ENCODE peak calls at places on chromosome 15, in five cellular contexts. U is PC-9, N is DND-41, T is endothelial cell of umbilical vein, M is mammary epithelial cell. W is an unnamed sample.

GRCh38 chr15:74337146-74337545 is 30.3 kb downstream of the CYP11A1 start:
- DNase-seq in N (no peak), U (no peak), M (no peak), T (no peak), W (no peak)

GRCh38 chr15:60508442-60508841 is 29.5 kb upstream of the ICE2 start:
- DNase-seq in N (no peak), M (no peak), T (no peak), U (no peak), W (no peak)

GRCh38 chr15:84929795-84930371 is 45.4 kb downstream of the SLC28A1 start:
- DNase-seq in U (peak; percentile 99), T (no peak), N (no peak), M (peak; percentile 98), W (peak; percentile 94)

GRCh38 chr15:67895237-67895636 is 55.4 kb upstream of the RNU6-1 start:
- DNase-seq in M (no peak), N (no peak), T (no peak), U (no peak), W (no peak)

GRCh38 chr15:78006567-78007205 is 70.8 kb downstream of the TBC1D2B start:
- DNase-seq in N (no peak), T (no peak), M (no peak), U (no peak), W (no peak)

GRCh38 chr15:42704492-42704926 is 32.4 kb downstream of the CDAN1 start:
- DNase-seq in N (peak; percentile 66), M (peak; percentile 46), U (no peak), T (peak; percentile 79), W (peak; percentile 47)

GRCh38 chr15:28098766-28099554 is at the start of gene OCA2:
- DNase-seq in N (no peak), T (no peak), U (no peak), M (no peak), W (no peak)

GRCh38 chr15:33551860-33552259 is 241.1 kb downstream of the RYR3 start:
- DNase-seq in U (no peak), T (no peak), M (no peak), N (no peak), W (no peak)

GRCh38 chr15:81768773-81769172 is 277.0 kb downstream of the MEX3B start:
- DNase-seq in U (no peak), T (no peak), M (no peak), N (no peak), W (no peak)

GRCh38 chr15:52789601-52790165 is 453 bp downstream of the ONECUT1 start:
- DNase-seq in T (no peak), M (peak; percentile 21), U (no peak), N (peak; percentile 19), W (no peak)

GRCh38 chr15:100919481-100920405 is 586 bp downstream of the LRRK1 start:
- DNase-seq in M (peak; percentile 39), N (no peak), T (peak; percentile 28), U (no peak), W (no peak)
- TF ChIP-seq EZH2 in M (no peak), N (no peak), T (no peak), U (no peak), W (no peak)

DNA sequence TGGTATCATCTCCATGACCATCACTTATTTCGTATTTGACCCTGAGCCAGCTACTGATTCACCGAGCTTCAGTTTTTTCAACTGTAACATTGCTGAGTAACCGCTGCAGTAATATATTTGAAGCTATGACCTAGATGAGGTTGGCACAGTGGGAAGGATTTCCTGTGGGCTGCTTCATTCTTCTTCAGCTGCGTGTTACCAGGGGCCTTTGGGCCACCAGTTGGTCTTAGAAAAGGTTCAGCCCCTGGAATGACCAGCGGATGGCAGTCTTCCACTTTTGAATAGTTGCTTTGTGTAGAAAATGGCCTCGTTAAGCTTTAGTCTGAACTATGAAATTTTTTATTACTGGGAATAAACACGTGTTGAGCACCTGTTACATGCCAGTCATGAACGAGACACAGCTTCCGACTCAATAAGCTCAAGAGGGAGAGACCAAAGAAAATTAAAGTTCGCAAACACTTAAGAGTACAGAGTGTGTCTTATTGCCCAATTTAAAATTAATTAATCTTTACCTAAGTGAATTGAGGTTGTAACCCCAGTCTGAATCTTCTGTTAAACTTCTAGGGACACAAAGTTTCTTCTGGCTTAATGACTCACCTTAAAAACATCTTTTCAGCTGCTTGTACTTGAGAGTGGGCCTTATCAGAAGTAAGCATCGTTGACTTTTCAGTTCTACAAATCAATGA is 57.6 kb upstream of the NR2E3 start:
- DNase-seq in U (no peak), N (no peak), T (peak; percentile 92), M (peak; percentile 53), W (peak; percentile 65)
- TF ChIP-seq CTCF in U (no peak), N (peak; percentile 34), T (peak; percentile 71), M (peak; percentile 42), W (peak; percentile 65)

GRCh38 chr15:98868564-98868963 is 139.0 kb downstream of the PGPEP1L start:
- DNase-seq in T (no peak), U (peak; percentile 77), M (peak; percentile 44), N (no peak), W (no peak)
- H3K79me2 ChIP-seq in T (no peaks in the 10 kb centered on the region), U (peaks cover 87% of the 10 kb centered on the region), M (peaks cover 88% of the 10 kb centered on the region), N (peaks cover 73% of the 10 kb centered on the region), W (no peaks in the 10 kb centered on the region)

DNA sequence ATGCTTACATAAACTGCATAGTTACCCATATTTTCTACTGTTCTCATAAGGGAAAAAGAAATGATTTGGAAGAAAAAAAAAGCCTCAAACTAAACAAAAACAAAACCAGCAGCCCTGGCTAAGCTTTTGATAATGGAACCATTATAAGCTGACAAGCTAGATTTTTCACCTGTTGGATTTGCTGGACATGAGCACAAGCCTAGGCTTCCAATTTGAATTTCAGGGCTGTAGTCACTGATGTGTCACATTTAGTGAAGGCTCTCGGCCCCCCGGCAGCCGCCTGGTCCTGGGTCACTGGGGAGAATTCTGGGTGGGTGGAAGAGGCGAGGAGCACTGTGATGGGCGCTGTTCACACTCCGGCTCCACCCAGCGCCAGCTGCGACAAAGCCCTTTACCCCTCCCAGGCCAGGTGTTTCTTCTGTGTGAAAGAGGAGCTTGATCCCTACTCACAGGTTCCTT is 4.6 kb downstream of the FBXL22 start:
- DNase-seq in N (no peak), U (no peak), M (no peak), T (no peak), W (no peak)
- TF ChIP-seq EZH2 in N (no peak), U (no peak), M (no peak), T (no peak), W (no peak)

GRCh38 chr15:25848325-25848724 is 14.8 kb downstream of the ATP10A start:
- DNase-seq in M (no peak), U (no peak), N (no peak), T (no peak), W (no peak)
- TF ChIP-seq CTCF in M (no peak), U (no peak), N (no peak), T (no peak), W (no peak)

W was measured in HCT116.